ENCODE peak calls at places on chromosome 15, in six cellular contexts. Z is HepG2, M is B cell, H is endothelial cell, K is osteocyte, U is astrocyte of the spinal cord. T is an unnamed sample.

GRCh38 chr15:85771781-85772445 is 22.8 kb downstream of the KLHL25 start:
- DNase-seq in K (no peak), H (no peak), U (no peak), Z (no peak), M (no peak), T (peak; percentile 91)

GRCh38 chr15:94154255-94154654 is 77.1 kb upstream of the MCTP2 start:
- DNase-seq in H (no peak), K (no peak), M (no peak), Z (no peak), U (no peak), T (no peak)

GRCh38 chr15:101657968-101658784 is 6.0 kb upstream of the TM2D3 start:
- DNase-seq in Z (no peak), U (no peak), K (no peak), H (no peak), M (no peak), T (no peak)

GRCh38 chr15:48577495-48577894 is 68.0 kb downstream of the FBN1 start:
- DNase-seq in Z (no peak), K (no peak), M (no peak), H (no peak), U (no peak), T (no peak)

GRCh38 chr15:84142888-84143337 is 92.7 kb upstream of the GOLGA6L4 start:
- DNase-seq in H (peak; percentile 78), K (no peak), M (peak; percentile 62), Z (peak; percentile 75), U (peak; percentile 75), T (no peak)

GRCh38 chr15:93378547-93378946 is 289.5 kb upstream of the RGMA start:
- DNase-seq in H (no peak), Z (no peak), K (no peak), M (no peak), U (no peak), T (no peak)

GRCh38 chr15:83164409-83165404 is 42.9 kb downstream of the HDGFL3 start:
- DNase-seq in M (no peak), U (peak; percentile 67), H (no peak), Z (no peak), K (no peak), T (no peak)

GRCh38 chr15:74438696-74439316 is 5.0 kb upstream of the SEMA7A start:
- DNase-seq in K (peak; percentile 89), H (peak; percentile 78), Z (peak; percentile 69), M (peak; percentile 84), U (peak; percentile 78), T (peak; percentile 81)

GRCh38 chr15:34323217-34323616 is 14.4 kb downstream of the SLC12A6 start:
- DNase-seq in H (no peak), Z (no peak), U (no peak), K (no peak), M (no peak), T (no peak)

GRCh38 chr15:68781766-68782588 is 38.7 kb downstream of the ANP32A start:
- DNase-seq in Z (no peak), H (peak; percentile 65), U (no peak), K (no peak), M (no peak), T (peak; percentile 83)

GRCh38 chr15:101652783-101653430 is 726 bp upstream of the TM2D3 start:
- DNase-seq in M (no peak), H (no peak), K (no peak), Z (no peak), U (no peak), T (peak; percentile 81)

GRCh38 chr15:84653584-84653909 is 536 bp downstream of the WDR73 start:
- DNase-seq in K (no peak), H (no peak), Z (no peak), M (no peak), U (no peak), T (no peak)

GRCh38 chr15:32909431-32909830 is 191.6 kb downstream of the GREM1 start:
- DNase-seq in H (no peak), U (peak; percentile 80), K (no peak), M (no peak), Z (no peak), T (no peak)

GRCh38 chr15:67840747-67841634 is 1.1 kb upstream of the RNU6-1 start:
- DNase-seq in H (no peak), K (no peak), M (no peak), U (peak; percentile 55), Z (peak; percentile 50), T (peak; percentile 76)

GRCh38 chr15:26772588-26773484 is at the start of gene GABRB3:
- DNase-seq in K (no peak), Z (no peak), U (no peak), M (no peak), H (peak; percentile 45), T (peak; percentile 90)

GRCh38 chr15:68794869-68795268 is 25.8 kb downstream of the ANP32A start:
- DNase-seq in U (no peak), H (no peak), K (no peak), Z (peak; percentile 20), M (no peak), T (no peak)

GRCh38 chr15:74773731-74774252 is 8.1 kb upstream of the CSK start:
- DNase-seq in U (no peak), Z (peak; percentile 52), M (no peak), H (no peak), K (no peak), T (no peak)

GRCh38 chr15:95604634-95605036 is 725.9 kb upstream of the NR2F2 start:
- DNase-seq in M (no peak), U (peak; percentile 85), Z (no peak), K (no peak), H (no peak), T (no peak)

GRCh38 chr15:70253461-70254156 is 155.9 kb upstream of the TLE3 start:
- DNase-seq in K (no peak), Z (no peak), H (no peak), M (no peak), U (no peak), T (no peak)

GRCh38 chr15:31306036-31306425 is 20.6 kb upstream of the KLF13 start:
- DNase-seq in H (no peak), M (no peak), U (no peak), K (no peak), Z (no peak), T (no peak)

DNA sequence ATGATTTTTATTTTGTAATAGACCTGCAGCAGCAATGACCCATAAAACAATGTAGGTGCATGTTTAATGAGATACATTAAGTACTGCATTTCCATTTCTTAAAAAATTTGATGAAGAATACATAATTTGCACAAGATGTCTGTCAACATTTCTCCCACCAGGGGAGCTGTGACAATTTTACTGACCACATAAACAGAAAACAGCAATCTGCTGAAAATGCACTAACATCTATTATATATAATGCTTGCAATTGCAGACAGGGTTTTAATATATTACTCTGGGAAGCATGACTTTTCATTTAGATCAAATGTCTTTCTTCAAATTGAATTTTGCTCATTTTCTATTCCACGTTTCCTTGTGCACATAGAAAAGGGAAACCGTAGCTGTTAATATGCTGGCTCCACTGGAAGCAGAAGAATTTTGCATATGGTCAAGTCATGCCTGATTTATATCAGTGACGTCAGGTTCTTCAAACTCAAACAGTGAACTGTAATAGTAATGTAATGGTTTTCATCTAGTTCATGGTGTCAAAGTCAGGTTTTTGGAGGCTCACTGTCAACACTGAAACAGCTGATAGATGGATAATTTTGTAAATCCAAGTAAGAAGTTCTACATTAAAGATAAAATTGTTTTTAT is 79.8 kb upstream of the IGF1R start:
- DNase-seq in H (no peak), Z (no peak), M (no peak), U (no peak), K (no peak), T (no peak)
- TF ChIP-seq CTCF in H (peak; percentile 70), Z (no peak), M (no peak), U (no peak), K (peak; percentile 41), T (no peak)

DNA sequence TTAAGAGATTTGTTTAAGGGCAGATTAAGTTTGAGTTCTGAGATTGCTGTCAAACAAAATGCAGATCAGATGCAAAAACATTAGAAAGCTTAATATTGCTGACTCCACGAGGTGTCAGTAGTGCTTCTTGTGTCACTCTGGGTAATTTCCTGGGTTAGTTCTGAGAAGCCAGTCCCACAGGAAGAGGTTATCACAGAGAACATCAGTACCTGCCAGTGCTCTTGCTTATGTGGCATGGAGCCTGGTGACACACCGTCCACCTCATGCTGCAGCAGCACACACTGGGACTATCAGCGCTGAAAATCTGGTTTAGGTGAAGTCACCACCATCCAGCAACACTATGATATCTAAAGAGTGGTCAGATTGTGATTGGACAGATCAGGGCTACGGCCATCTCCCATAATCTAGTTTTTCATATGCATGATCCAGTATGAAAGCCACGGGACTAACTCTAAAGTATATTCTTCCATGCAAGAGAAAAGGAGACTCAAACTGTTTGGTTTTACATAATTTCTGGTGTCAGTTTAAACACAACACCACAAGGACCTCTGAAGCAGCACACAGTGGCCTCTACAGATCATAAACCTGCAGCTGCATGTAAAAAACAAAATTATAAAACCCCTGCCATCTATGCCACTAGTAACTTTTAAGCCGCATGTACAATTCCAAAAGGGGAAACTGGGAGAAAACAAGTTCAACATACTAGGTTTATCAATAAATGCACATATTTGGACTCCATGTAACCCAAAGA is 36.1 kb upstream of the MYO5C start:
- DNase-seq in H (peak; percentile 11), U (peak; percentile 62), M (peak; percentile 47), Z (peak; percentile 30), K (no peak), T (no peak)
- TF ChIP-seq CTCF in H (peak; percentile 17), U (peak; percentile 53), M (peak; percentile 66), Z (peak; percentile 66), K (peak; percentile 57), T (peak; percentile 28)

GRCh38 chr15:29538110-29538509 is 268.5 kb upstream of the NSMCE3 start:
- DNase-seq in Z (no peak), H (no peak), U (no peak), K (no peak), M (no peak), T (no peak)

GRCh38 chr15:29535952-29536351 is 266.3 kb upstream of the NSMCE3 start:
- DNase-seq in H (no peak), M (no peak), U (no peak), Z (no peak), K (peak; percentile 27), T (no peak)

GRCh38 chr15:29539736-29540135 is 270.1 kb upstream of the NSMCE3 start:
- DNase-seq in Z (no peak), U (no peak), M (no peak), K (peak; percentile 71), H (no peak), T (no peak)

GRCh38 chr15:29541309-29541708 is 271.7 kb upstream of the NSMCE3 start:
- DNase-seq in U (no peak), K (no peak), Z (no peak), M (no peak), H (no peak), T (no peak)

GRCh38 chr15:29540479-29540878 is 270.9 kb upstream of the NSMCE3 start:
- DNase-seq in H (no peak), M (no peak), U (no peak), K (no peak), Z (no peak), T (no peak)
- TF ChIP-seq CTCF in H (no peak), M (no peak), U (no peak), K (no peak), Z (no peak), T (no peak)

GRCh38 chr15:77781131-77782051 is 148.7 kb upstream of the LINGO1 start:
- DNase-seq in U (no peak), K (no peak), Z (no peak), H (no peak), M (no peak), T (no peak)

GRCh38 chr15:77784361-77785292 is 151.9 kb upstream of the LINGO1 start:
- DNase-seq in K (no peak), U (no peak), M (no peak), Z (peak; percentile 14), H (peak; percentile 45), T (no peak)

GRCh38 chr15:77786181-77786890 is 153.6 kb upstream of the LINGO1 start:
- DNase-seq in U (no peak), H (no peak), K (no peak), M (no peak), Z (no peak), T (no peak)

GRCh38 chr15:77782691-77783090 is 150.0 kb upstream of the LINGO1 start:
- DNase-seq in Z (no peak), U (no peak), M (no peak), K (no peak), H (no peak), T (no peak)

GRCh38 chr15:77783636-77784035 is 150.9 kb upstream of the LINGO1 start:
- DNase-seq in K (no peak), Z (no peak), M (no peak), H (no peak), U (no peak), T (no peak)
- TF ChIP-seq CTCF in K (no peak), Z (no peak), M (no peak), H (no peak), U (no peak), T (no peak)

T was measured in kidney.